ENCODE peak calls at places on chromosomes 11 and 22, in eight cellular contexts. One of them, this sample, is unnamed.

GRCh38 chr11:116694815-116695590 is 77.8 kb downstream of the BUD13 start:
- DNase-seq in bronchial epithelial cell: peak; percentile 68
- DNase-seq in heart right ventricle: no peak
- DNase-seq in HFFc6: no peak
- DNase-seq in fibroblast of lung: no peak
- DNase-seq in upper lobe of right lung: no peak
- DNase-seq in endothelial cell: no peak
- DNase-seq in choroid plexus epithelial cell: no peak
- DNase-seq in this sample: peak; percentile 64

GRCh38 chr11:95891423-95892177 is 32.3 kb downstream of the MTMR2 start:
- DNase-seq in bronchial epithelial cell: no peak
- DNase-seq in heart right ventricle: no peak
- DNase-seq in HFFc6: peak; percentile 14
- DNase-seq in fibroblast of lung: peak; percentile 46
- DNase-seq in upper lobe of right lung: no peak
- DNase-seq in endothelial cell: no peak
- DNase-seq in choroid plexus epithelial cell: peak; percentile 76
- DNase-seq in this sample: no peak

GRCh38 chr11:118889796-118890195 is 6.1 kb downstream of the CXCR5 start:
- DNase-seq in bronchial epithelial cell: no peak
- DNase-seq in heart right ventricle: peak; percentile 59
- DNase-seq in HFFc6: peak; percentile 86
- DNase-seq in fibroblast of lung: no peak
- DNase-seq in upper lobe of right lung: no peak
- DNase-seq in endothelial cell: no peak
- DNase-seq in choroid plexus epithelial cell: peak; percentile 58
- DNase-seq in this sample: no peak

GRCh38 chr22:44256085-44256484 is 56.7 kb downstream of the SHISAL1 start:
- DNase-seq in bronchial epithelial cell: no peak
- DNase-seq in heart right ventricle: no peak
- DNase-seq in HFFc6: no peak
- DNase-seq in fibroblast of lung: no peak
- DNase-seq in upper lobe of right lung: no peak
- DNase-seq in endothelial cell: no peak
- DNase-seq in choroid plexus epithelial cell: no peak
- DNase-seq in this sample: peak; percentile 62

GRCh38 chr11:130127509-130127908 is 32.1 kb upstream of the ST14 start:
- DNase-seq in bronchial epithelial cell: no peak
- DNase-seq in heart right ventricle: no peak
- DNase-seq in HFFc6: no peak
- DNase-seq in fibroblast of lung: no peak
- DNase-seq in upper lobe of right lung: no peak
- DNase-seq in endothelial cell: no peak
- DNase-seq in choroid plexus epithelial cell: no peak
- DNase-seq in this sample: no peak

GRCh38 chr11:112597290-112597689 is 336.6 kb upstream of the PLET1 start:
- DNase-seq in bronchial epithelial cell: no peak
- DNase-seq in heart right ventricle: no peak
- DNase-seq in HFFc6: no peak
- DNase-seq in fibroblast of lung: no peak
- DNase-seq in upper lobe of right lung: no peak
- DNase-seq in endothelial cell: no peak
- DNase-seq in choroid plexus epithelial cell: no peak
- DNase-seq in this sample: no peak

GRCh38 chr11:117774553-117774952 is 22.5 kb downstream of the DSCAML1 start:
- DNase-seq in bronchial epithelial cell: no peak
- DNase-seq in heart right ventricle: no peak
- DNase-seq in HFFc6: no peak
- DNase-seq in fibroblast of lung: no peak
- DNase-seq in upper lobe of right lung: no peak
- DNase-seq in endothelial cell: no peak
- DNase-seq in choroid plexus epithelial cell: no peak
- DNase-seq in this sample: no peak

GRCh38 chr22:37996515-37997246 is 12.3 kb upstream of the SOX10 start:
- DNase-seq in bronchial epithelial cell: no peak
- DNase-seq in heart right ventricle: no peak
- DNase-seq in HFFc6: no peak
- DNase-seq in fibroblast of lung: no peak
- DNase-seq in upper lobe of right lung: no peak
- DNase-seq in endothelial cell: no peak
- DNase-seq in choroid plexus epithelial cell: no peak
- DNase-seq in this sample: no peak

GRCh38 chr11:123202155-123202714 is 7.2 kb upstream of the CLMP start:
- DNase-seq in bronchial epithelial cell: no peak
- DNase-seq in heart right ventricle: peak; percentile 54
- DNase-seq in HFFc6: peak; percentile 30
- DNase-seq in fibroblast of lung: peak; percentile 80
- DNase-seq in upper lobe of right lung: no peak
- DNase-seq in endothelial cell: no peak
- DNase-seq in choroid plexus epithelial cell: peak; percentile 94
- DNase-seq in this sample: no peak

GRCh38 chr11:90332415-90332814 is 109.6 kb upstream of the CHORDC1 start:
- DNase-seq in bronchial epithelial cell: peak; percentile 57
- DNase-seq in heart right ventricle: no peak
- DNase-seq in HFFc6: no peak
- DNase-seq in fibroblast of lung: no peak
- DNase-seq in upper lobe of right lung: no peak
- DNase-seq in endothelial cell: no peak
- DNase-seq in choroid plexus epithelial cell: no peak
- DNase-seq in this sample: no peak

GRCh38 chr11:69957849-69958248 is 120.3 kb upstream of the ANO1 start:
- DNase-seq in bronchial epithelial cell: no peak
- DNase-seq in heart right ventricle: no peak
- DNase-seq in HFFc6: no peak
- DNase-seq in fibroblast of lung: no peak
- DNase-seq in upper lobe of right lung: peak; percentile 54
- DNase-seq in endothelial cell: no peak
- DNase-seq in choroid plexus epithelial cell: no peak
- DNase-seq in this sample: no peak

GRCh38 chr11:117423046-117423575 is 95.5 kb downstream of the CEP164 start:
- DNase-seq in bronchial epithelial cell: no peak
- DNase-seq in heart right ventricle: no peak
- DNase-seq in HFFc6: no peak
- DNase-seq in fibroblast of lung: no peak
- DNase-seq in upper lobe of right lung: peak; percentile 35
- DNase-seq in endothelial cell: no peak
- DNase-seq in choroid plexus epithelial cell: no peak
- DNase-seq in this sample: no peak

GRCh38 chr11:84714316-84714780 is 912.8 kb downstream of the DLG2 start:
- DNase-seq in bronchial epithelial cell: peak; percentile 46
- DNase-seq in heart right ventricle: peak; percentile 34
- DNase-seq in HFFc6: no peak
- DNase-seq in fibroblast of lung: peak; percentile 2
- DNase-seq in upper lobe of right lung: no peak
- DNase-seq in endothelial cell: peak; percentile 79
- DNase-seq in choroid plexus epithelial cell: peak; percentile 45
- DNase-seq in this sample: no peak

GRCh38 chr11:71198141-71198822 is 54.1 kb downstream of the SHANK2 start:
- DNase-seq in bronchial epithelial cell: no peak
- DNase-seq in heart right ventricle: no peak
- DNase-seq in HFFc6: no peak
- DNase-seq in fibroblast of lung: no peak
- DNase-seq in upper lobe of right lung: no peak
- DNase-seq in endothelial cell: no peak
- DNase-seq in choroid plexus epithelial cell: no peak
- DNase-seq in this sample: no peak

GRCh38 chr11:75562836-75563484 is 907 bp downstream of the SERPINH1 start:
- DNase-seq in bronchial epithelial cell: peak; percentile 44
- DNase-seq in heart right ventricle: peak; percentile 77
- DNase-seq in HFFc6: peak; percentile 55
- DNase-seq in fibroblast of lung: no peak
- DNase-seq in upper lobe of right lung: no peak
- DNase-seq in endothelial cell: peak; percentile 67
- DNase-seq in choroid plexus epithelial cell: peak; percentile 72
- DNase-seq in this sample: no peak

GRCh38 chr11:75520688-75521087 is 5.1 kb downstream of the GDPD5 start:
- DNase-seq in bronchial epithelial cell: no peak
- DNase-seq in heart right ventricle: no peak
- DNase-seq in HFFc6: no peak
- DNase-seq in fibroblast of lung: no peak
- DNase-seq in upper lobe of right lung: no peak
- DNase-seq in endothelial cell: no peak
- DNase-seq in choroid plexus epithelial cell: no peak
- DNase-seq in this sample: no peak

GRCh38 chr11:76648061-76648460 is 22.5 kb downstream of the LRRC32 start:
- DNase-seq in bronchial epithelial cell: no peak
- DNase-seq in heart right ventricle: no peak
- DNase-seq in HFFc6: no peak
- DNase-seq in fibroblast of lung: no peak
- DNase-seq in upper lobe of right lung: no peak
- DNase-seq in endothelial cell: peak; percentile 1
- DNase-seq in choroid plexus epithelial cell: no peak
- DNase-seq in this sample: no peak

GRCh38 chr11:12640355-12640754 is 33.9 kb upstream of the TEAD1 start:
- DNase-seq in bronchial epithelial cell: no peak
- DNase-seq in heart right ventricle: no peak
- DNase-seq in HFFc6: no peak
- DNase-seq in fibroblast of lung: no peak
- DNase-seq in upper lobe of right lung: no peak
- DNase-seq in endothelial cell: no peak
- DNase-seq in choroid plexus epithelial cell: no peak
- DNase-seq in this sample: no peak

GRCh38 chr11:12639388-12639787 is 34.8 kb upstream of the TEAD1 start:
- DNase-seq in bronchial epithelial cell: no peak
- DNase-seq in heart right ventricle: no peak
- DNase-seq in HFFc6: no peak
- DNase-seq in fibroblast of lung: no peak
- DNase-seq in upper lobe of right lung: no peak
- DNase-seq in endothelial cell: no peak
- DNase-seq in choroid plexus epithelial cell: no peak
- DNase-seq in this sample: no peak

GRCh38 chr11:12640926-12641849 is 33.0 kb upstream of the TEAD1 start:
- DNase-seq in bronchial epithelial cell: no peak
- DNase-seq in heart right ventricle: no peak
- DNase-seq in HFFc6: no peak
- DNase-seq in fibroblast of lung: no peak
- DNase-seq in upper lobe of right lung: no peak
- DNase-seq in endothelial cell: no peak
- DNase-seq in choroid plexus epithelial cell: no peak
- DNase-seq in this sample: no peak

GRCh38 chr11:12643029-12643428 is 31.2 kb upstream of the TEAD1 start:
- DNase-seq in bronchial epithelial cell: no peak
- DNase-seq in heart right ventricle: no peak
- DNase-seq in HFFc6: no peak
- DNase-seq in fibroblast of lung: no peak
- DNase-seq in upper lobe of right lung: no peak
- DNase-seq in endothelial cell: no peak
- DNase-seq in choroid plexus epithelial cell: peak; percentile 22
- DNase-seq in this sample: no peak

GRCh38 chr11:12642040-12642439 is 32.2 kb upstream of the TEAD1 start:
- DNase-seq in bronchial epithelial cell: peak; percentile 21
- DNase-seq in heart right ventricle: no peak
- DNase-seq in HFFc6: no peak
- DNase-seq in fibroblast of lung: peak; percentile 28
- DNase-seq in upper lobe of right lung: no peak
- DNase-seq in endothelial cell: no peak
- DNase-seq in choroid plexus epithelial cell: peak; percentile 69
- DNase-seq in this sample: no peak
- TF ChIP-seq CTCF in bronchial epithelial cell: no peak
- TF ChIP-seq CTCF in heart right ventricle: no peak
- TF ChIP-seq CTCF in HFFc6: no peak
- TF ChIP-seq CTCF in fibroblast of lung: no peak
- TF ChIP-seq CTCF in upper lobe of right lung: no peak
- TF ChIP-seq CTCF in endothelial cell: no peak
- TF ChIP-seq CTCF in choroid plexus epithelial cell: peak; percentile 11
- TF ChIP-seq CTCF in this sample: no peak

DNA sequence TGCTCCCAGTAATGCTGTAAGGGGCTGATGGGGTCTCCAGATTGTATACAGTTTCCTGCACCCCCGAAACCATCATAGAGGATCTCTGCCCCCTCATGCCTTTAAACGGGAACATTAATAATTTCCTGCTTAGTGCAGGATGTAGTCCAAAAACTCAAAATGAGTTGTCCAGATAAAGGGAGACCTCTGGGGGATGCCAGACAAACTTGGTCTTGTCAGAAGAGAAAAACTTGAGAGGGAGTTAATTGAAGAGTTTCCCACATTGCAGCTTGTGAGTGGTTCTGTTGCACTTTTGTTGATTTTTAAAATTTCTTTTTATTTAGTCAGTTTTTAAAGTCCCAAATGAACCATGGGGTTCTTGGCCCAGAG is 132.1 kb downstream of the COMMD9 start:
- DNase-seq in bronchial epithelial cell: no peak
- DNase-seq in heart right ventricle: no peak
- DNase-seq in HFFc6: no peak
- DNase-seq in fibroblast of lung: peak; percentile 28
- DNase-seq in upper lobe of right lung: no peak
- DNase-seq in endothelial cell: no peak
- DNase-seq in choroid plexus epithelial cell: no peak
- DNase-seq in this sample: no peak
- TF ChIP-seq CTCF in bronchial epithelial cell: no peak
- TF ChIP-seq CTCF in heart right ventricle: peak; percentile 13
- TF ChIP-seq CTCF in HFFc6: peak; percentile 10
- TF ChIP-seq CTCF in fibroblast of lung: no peak
- TF ChIP-seq CTCF in upper lobe of right lung: no peak
- TF ChIP-seq CTCF in endothelial cell: no peak
- TF ChIP-seq CTCF in choroid plexus epithelial cell: no peak
- TF ChIP-seq CTCF in this sample: no peak

GRCh38 chr11:14422052-14422813 is 63.2 kb upstream of the RRAS2 start:
- DNase-seq in bronchial epithelial cell: peak; percentile 96
- DNase-seq in heart right ventricle: peak; percentile 83
- DNase-seq in HFFc6: peak; percentile 99
- DNase-seq in fibroblast of lung: peak; percentile 99
- DNase-seq in upper lobe of right lung: peak; percentile 81
- DNase-seq in endothelial cell: peak; percentile 71
- DNase-seq in choroid plexus epithelial cell: peak; percentile 100
- DNase-seq in this sample: peak; percentile 93
- TF ChIP-seq CTCF in bronchial epithelial cell: no peak
- TF ChIP-seq CTCF in heart right ventricle: no peak
- TF ChIP-seq CTCF in HFFc6: no peak
- TF ChIP-seq CTCF in fibroblast of lung: no peak
- TF ChIP-seq CTCF in upper lobe of right lung: no peak
- TF ChIP-seq CTCF in endothelial cell: no peak
- TF ChIP-seq CTCF in choroid plexus epithelial cell: no peak
- TF ChIP-seq CTCF in this sample: no peak

GRCh38 chr22:47065756-47066615 is 303.5 kb downstream of the TBC1D22A start:
- DNase-seq in bronchial epithelial cell: no peak
- DNase-seq in heart right ventricle: no peak
- DNase-seq in HFFc6: no peak
- DNase-seq in fibroblast of lung: peak; percentile 30
- DNase-seq in upper lobe of right lung: peak; percentile 46
- DNase-seq in endothelial cell: no peak
- DNase-seq in choroid plexus epithelial cell: peak; percentile 18
- DNase-seq in this sample: no peak

GRCh38 chr22:47064416-47064815 is 302.0 kb downstream of the TBC1D22A start:
- DNase-seq in bronchial epithelial cell: no peak
- DNase-seq in heart right ventricle: no peak
- DNase-seq in HFFc6: no peak
- DNase-seq in fibroblast of lung: no peak
- DNase-seq in upper lobe of right lung: peak; percentile 19
- DNase-seq in endothelial cell: no peak
- DNase-seq in choroid plexus epithelial cell: no peak
- DNase-seq in this sample: no peak

GRCh38 chr22:47067911-47068654 is 305.6 kb downstream of the TBC1D22A start:
- DNase-seq in bronchial epithelial cell: no peak
- DNase-seq in heart right ventricle: no peak
- DNase-seq in HFFc6: no peak
- DNase-seq in fibroblast of lung: no peak
- DNase-seq in upper lobe of right lung: peak; percentile 54
- DNase-seq in endothelial cell: no peak
- DNase-seq in choroid plexus epithelial cell: no peak
- DNase-seq in this sample: no peak

GRCh38 chr22:47067331-47067890 is 305.0 kb downstream of the TBC1D22A start:
- DNase-seq in bronchial epithelial cell: no peak
- DNase-seq in heart right ventricle: no peak
- DNase-seq in HFFc6: no peak
- DNase-seq in fibroblast of lung: no peak
- DNase-seq in upper lobe of right lung: no peak
- DNase-seq in endothelial cell: no peak
- DNase-seq in choroid plexus epithelial cell: no peak
- DNase-seq in this sample: no peak

GRCh38 chr22:47066616-47066905 is 304.1 kb downstream of the TBC1D22A start:
- DNase-seq in bronchial epithelial cell: no peak
- DNase-seq in heart right ventricle: no peak
- DNase-seq in HFFc6: no peak
- DNase-seq in fibroblast of lung: no peak
- DNase-seq in upper lobe of right lung: no peak
- DNase-seq in endothelial cell: no peak
- DNase-seq in choroid plexus epithelial cell: no peak
- DNase-seq in this sample: no peak
- TF ChIP-seq CTCF in bronchial epithelial cell: no peak
- TF ChIP-seq CTCF in heart right ventricle: no peak
- TF ChIP-seq CTCF in HFFc6: no peak
- TF ChIP-seq CTCF in fibroblast of lung: no peak
- TF ChIP-seq CTCF in upper lobe of right lung: no peak
- TF ChIP-seq CTCF in endothelial cell: no peak
- TF ChIP-seq CTCF in choroid plexus epithelial cell: no peak
- TF ChIP-seq CTCF in this sample: no peak

This sample was measured in vagina.